ENCODE peak calls at places on chromosomes 7 and 10, in five cellular contexts. W, L, B, T and H are unnamed samples.

GRCh38 chr7:140298213-140298612 is 100.1 kb downstream of the SLC37A3 start:
- DNase-seq in W (no peak), L (no peak), T (no peak), B (no peak), H (no peak)

GRCh38 chr10:122126763-122127659 is 138.0 kb downstream of the TACC2 start:
- DNase-seq in W (peak), L (peak), B (no peak), T (no peak), H (no peak)

GRCh38 chr10:29784175-29784773 is 149.5 kb upstream of the SVIL start:
- DNase-seq in B (no peak), T (no peak), W (peak), L (peak), H (no peak)

GRCh38 chr10:49417311-49418052 is 21.6 kb upstream of the DRGX start:
- DNase-seq in W (no peak), T (no peak), B (no peak), L (no peak), H (peak)

GRCh38 chr7:124724516-124725192 is 40.9 kb downstream of the GPR37 start:
- DNase-seq in B (no peak), T (no peak), W (no peak), L (no peak), H (no peak)

GRCh38 chr7:129053938-129054437 is 923 bp downstream of the TNPO3 start:
- DNase-seq in W (no peak), T (no peak), B (no peak), L (no peak), H (no peak)

GRCh38 chr10:110496553-110497437 is 912 bp upstream of the DUSP5 start:
- DNase-seq in B (no peak), T (no peak), W (no peak), L (no peak), H (no peak)

GRCh38 chr10:86362566-86363183 is 3.9 kb downstream of the GRID1 start:
- DNase-seq in T (no peak), B (peak), L (peak), W (peak), H (no peak)

GRCh38 chr7:32680259-32681173 is 185.2 kb downstream of the AVL9 start:
- DNase-seq in T (no peak), W (no peak), L (no peak), B (no peak), H (no peak)

GRCh38 chr10:77867124-77867715 is 59.3 kb downstream of the DLG5 start:
- DNase-seq in W (no peak), B (no peak), L (no peak), T (no peak), H (no peak)

GRCh38 chr7:81218480-81219106 is 299.7 kb upstream of the SEMA3C start:
- DNase-seq in W (no peak), B (no peak), L (no peak), T (no peak), H (no peak)

GRCh38 chr7:134186022-134186421 is 58.9 kb downstream of the LRGUK start:
- DNase-seq in T (no peak), L (no peak), B (no peak), W (no peak), H (no peak)

GRCh38 chr10:78700413-78700812 is 368.4 kb upstream of the ZMIZ1 start:
- DNase-seq in W (no peak), L (no peak), B (no peak), T (no peak), H (no peak)

GRCh38 chr7:114988755-114989154 is 66.9 kb downstream of the MDFIC start:
- DNase-seq in T (no peak), L (no peak), B (no peak), W (no peak), H (no peak)

GRCh38 chr10:92239600-92240288 is 51.1 kb downstream of the CPEB3 start:
- DNase-seq in T (peak), W (peak), L (peak), B (no peak), H (peak)

GRCh38 chr7:128672927-128673517 is 930 bp downstream of the GARIN1A start:
- DNase-seq in B (no peak), W (no peak), L (no peak), T (no peak), H (peak)

DNA sequence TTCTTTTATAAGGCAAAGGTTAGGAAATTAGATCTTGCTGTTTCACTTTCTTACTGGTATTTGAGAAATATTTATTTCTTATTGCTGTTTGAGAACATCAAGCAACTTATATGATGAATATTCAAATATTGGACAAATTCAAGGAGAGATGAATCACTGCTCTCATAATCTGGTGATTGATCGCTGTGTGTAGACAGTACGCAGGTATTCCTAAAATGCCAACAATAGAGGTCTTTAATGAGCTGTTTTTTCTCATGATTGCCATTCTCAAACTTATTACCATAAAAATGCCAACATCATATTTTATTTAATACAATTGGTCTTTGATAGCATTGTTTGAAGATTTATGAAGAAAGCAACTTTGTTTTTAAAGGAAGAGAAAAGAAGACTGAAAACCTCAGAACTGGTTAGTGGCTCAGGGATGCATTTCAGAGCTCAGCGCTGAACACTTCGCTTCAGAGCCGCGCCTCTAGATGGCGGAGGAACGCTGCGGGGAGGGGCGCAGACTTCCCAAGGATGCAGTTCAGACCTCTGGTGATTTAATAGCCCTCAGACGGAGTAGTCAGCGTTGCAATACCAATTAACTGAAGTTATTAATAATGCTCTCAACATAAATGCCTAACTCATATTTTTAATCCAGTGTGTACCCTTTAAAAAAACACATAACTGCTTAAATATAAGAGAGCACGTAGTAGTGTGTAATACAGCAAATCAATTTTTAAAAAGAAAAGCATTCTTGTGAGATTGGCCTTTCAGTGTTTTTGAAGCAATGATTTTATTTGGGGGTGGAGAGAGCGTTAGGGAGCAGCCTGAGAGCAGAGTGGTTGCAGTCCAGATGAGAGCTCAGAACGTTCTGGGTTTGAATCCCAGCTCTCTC is 38.5 kb upstream of the STEAP4 start:
- DNase-seq in W (no peak), L (no peak), B (no peak), T (no peak), H (peak)
- TF ChIP-seq CTCF in W (no peak), L (peak), B (peak), T (no peak), H (peak)

GRCh38 chr7:143411976-143412708 is 3.5 kb upstream of the EPHA1 start:
- DNase-seq in T (no peak), B (no peak), L (no peak), W (no peak), H (no peak)
- TF ChIP-seq CTCF in T (no peak), B (no peak), L (no peak), W (no peak), H (no peak)

DNA sequence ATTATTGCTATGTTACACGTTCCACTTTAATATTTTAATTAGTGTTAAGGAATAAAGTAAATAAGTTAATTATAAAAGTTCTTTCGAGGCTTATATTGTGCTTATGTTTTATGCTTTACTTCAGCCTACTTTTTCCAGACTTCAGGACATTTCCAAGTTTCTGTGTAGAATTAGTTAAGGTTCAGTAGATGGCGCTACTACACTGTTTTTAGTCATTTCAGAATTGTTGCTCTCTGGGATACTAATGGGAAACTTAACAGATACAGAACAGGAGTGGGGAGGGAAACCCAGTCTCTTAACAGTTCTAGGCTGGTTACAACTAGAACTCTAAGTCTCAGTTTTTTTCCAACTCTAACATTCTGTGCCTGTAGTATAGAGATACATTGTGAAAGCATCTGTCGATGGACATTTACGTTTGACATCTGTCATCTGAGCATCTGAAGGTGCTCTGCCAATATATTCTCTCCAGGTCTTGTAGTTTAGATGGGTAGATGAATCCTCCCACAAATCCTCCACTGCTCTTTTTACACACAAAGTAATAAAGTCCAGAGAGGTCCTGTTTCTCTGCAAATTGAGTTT is 56.8 kb upstream of the FAM171A1 start:
- DNase-seq in B (no peak), W (no peak), L (no peak), T (no peak), H (no peak)
- TF ChIP-seq CTCF in B (peak), W (no peak), L (peak), T (peak), H (peak)

GRCh38 chr10:66748217-66748616 is 177.6 kb upstream of the LRRTM3 start:
- DNase-seq in W (no peak), B (no peak), T (no peak), L (no peak), H (no peak)
- TF ChIP-seq CTCF in W (no peak), B (peak), T (no peak), L (no peak), H (no peak)

GRCh38 chr10:63437334-63437949 is 28.3 kb downstream of the JMJD1C start:
- DNase-seq in L (no peak), T (no peak), W (no peak), B (no peak), H (no peak)
- TF ChIP-seq CTCF in L (no peak), T (no peak), W (no peak), B (no peak), H (no peak)